ENCODE peak calls at places on chromosomes 12 and 14, in eight cellular contexts. N, Q, H, K, V, R, O and P are unnamed samples.
A peak's percentile ranks its signal among the peaks of the same experiment; 100 is the strongest.

GRCh38 chr12:94874086-94874985 is 129.2 kb downstream of the NDUFA12 start:
- DNase-seq in N (no peak), Q (no peak), H (no peak), K (no peak), V (no peak), R (no peak), O (no peak), P (no peak)

GRCh38 chr12:15152864-15153263 is 68.4 kb downstream of the RERG start:
- DNase-seq in N (no peak), Q (peak; percentile 12), H (no peak), K (no peak), V (no peak), R (no peak), O (no peak), P (no peak)

GRCh38 chr12:108238474-108238873 is 100.6 kb downstream of the CMKLR1 start:
- DNase-seq in N (no peak), Q (no peak), H (no peak), K (no peak), V (no peak), R (no peak), O (no peak), P (no peak)

GRCh38 chr12:53844989-53845836 is 93.4 kb upstream of the HOXC13 start:
- DNase-seq in N (no peak), Q (peak; percentile 50), H (no peak), K (no peak), V (peak; percentile 59), R (no peak), O (no peak), P (no peak)

GRCh38 chr12:72230589-72230988 is 41.6 kb upstream of the TRHDE start:
- DNase-seq in N (no peak), Q (peak; percentile 75), H (no peak), K (no peak), V (no peak), R (no peak), O (peak; percentile 17), P (no peak)

GRCh38 chr12:49776413-49776812 is 35.1 kb downstream of the TMBIM6 start:
- DNase-seq in N (peak; percentile 89), Q (peak; percentile 64), H (peak; percentile 38), K (peak; percentile 81), V (peak; percentile 59), R (peak; percentile 67), O (peak; percentile 47), P (peak; percentile 82)

GRCh38 chr12:69052613-69053408 is 119.8 kb upstream of the CPM start:
- DNase-seq in N (no peak), Q (peak; percentile 89), H (no peak), K (peak; percentile 56), V (no peak), R (no peak), O (peak; percentile 76), P (peak; percentile 87)

GRCh38 chr12:83092101-83092500 is 405.4 kb downstream of the TMTC2 start:
- DNase-seq in N (no peak), Q (no peak), H (no peak), K (no peak), V (no peak), R (no peak), O (no peak), P (no peak)

GRCh38 chr12:87320724-87321123 is 708.5 kb downstream of the C12orf50 start:
- DNase-seq in N (no peak), Q (no peak), H (no peak), K (no peak), V (no peak), R (no peak), O (no peak), P (no peak)

GRCh38 chr12:95395706-95396105 is 78.2 kb upstream of the METAP2 start:
- DNase-seq in N (no peak), Q (no peak), H (no peak), K (no peak), V (no peak), R (no peak), O (no peak), P (no peak)

GRCh38 chr12:50132505-50133135 is 20.6 kb downstream of the COX14 start:
- DNase-seq in N (peak; percentile 76), Q (no peak), H (no peak), K (peak; percentile 66), V (no peak), R (no peak), O (no peak), P (no peak)

GRCh38 chr14:73977896-73978295 is 27.8 kb downstream of the COQ6 start:
- DNase-seq in N (no peak), Q (peak; percentile 35), H (no peak), K (no peak), V (no peak), R (no peak), O (no peak), P (no peak)

GRCh38 chr12:109793411-109793810 is 39.8 kb downstream of the TRPV4 start:
- DNase-seq in N (no peak), Q (no peak), H (no peak), K (no peak), V (no peak), R (no peak), O (no peak), P (no peak)

GRCh38 chr12:10641735-10642500 is 28.5 kb upstream of the MAGOHB start:
- DNase-seq in N (no peak), Q (peak; percentile 71), H (no peak), K (no peak), V (no peak), R (no peak), O (no peak), P (no peak)

GRCh38 chr14:92670177-92670576 is 78.2 kb downstream of the LGMN start:
- DNase-seq in N (peak; percentile 52), Q (peak; percentile 95), H (no peak), K (peak; percentile 63), V (no peak), R (no peak), O (peak; percentile 86), P (no peak)
- TF ChIP-seq CTCF in N (no peak), Q (peak; percentile 32), H (peak; percentile 16), K (no peak), V (no peak), R (no peak), O (peak; percentile 53), P (no peak)

DNA sequence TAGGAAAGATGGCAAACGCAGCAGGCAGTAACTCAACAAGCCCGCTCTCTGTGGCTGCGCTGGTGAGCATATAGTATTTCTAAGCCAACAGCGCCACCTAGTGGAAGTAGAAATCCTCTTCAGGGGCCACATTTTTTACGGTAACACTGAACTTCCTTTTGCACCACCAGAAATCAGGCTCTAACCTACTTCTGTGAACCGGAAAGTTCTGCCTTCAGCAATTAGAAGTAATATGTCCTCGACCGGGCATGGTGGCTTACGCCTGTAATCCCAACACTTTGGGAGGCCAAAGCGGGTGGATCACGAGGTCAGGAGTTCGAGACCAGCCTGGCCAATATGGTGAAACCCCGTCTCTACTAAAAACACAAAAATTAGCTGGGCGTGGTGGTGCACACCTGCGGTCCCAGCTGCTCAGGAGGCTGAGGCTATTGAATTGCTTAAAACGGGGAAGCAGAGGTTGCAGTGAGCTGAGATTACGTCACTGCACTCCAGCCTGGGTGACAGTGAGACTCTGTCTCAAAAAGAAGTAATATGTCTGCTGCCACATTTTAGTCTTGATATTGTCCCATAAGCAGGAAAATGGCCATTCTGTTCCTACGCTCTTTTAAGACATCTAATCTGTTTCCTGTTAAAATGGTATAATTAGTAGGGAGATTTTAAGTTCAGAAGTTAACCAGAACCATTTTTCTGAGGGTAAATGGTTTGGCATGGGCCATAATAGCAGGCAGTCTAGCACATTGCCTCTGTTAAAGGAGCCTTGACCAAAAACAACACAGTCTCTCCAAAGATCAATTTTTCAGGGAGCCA is 26.7 kb downstream of the APOBEC1 start:
- DNase-seq in N (peak; percentile 82), Q (peak; percentile 64), H (peak; percentile 39), K (peak; percentile 85), V (peak; percentile 83), R (peak; percentile 81), O (peak; percentile 42), P (peak; percentile 86)
- TF ChIP-seq CTCF in N (peak; percentile 56), Q (peak; percentile 71), H (peak; percentile 73), K (peak; percentile 66), V (no peak), R (peak; percentile 98), O (peak; percentile 72), P (peak; percentile 93)

DNA sequence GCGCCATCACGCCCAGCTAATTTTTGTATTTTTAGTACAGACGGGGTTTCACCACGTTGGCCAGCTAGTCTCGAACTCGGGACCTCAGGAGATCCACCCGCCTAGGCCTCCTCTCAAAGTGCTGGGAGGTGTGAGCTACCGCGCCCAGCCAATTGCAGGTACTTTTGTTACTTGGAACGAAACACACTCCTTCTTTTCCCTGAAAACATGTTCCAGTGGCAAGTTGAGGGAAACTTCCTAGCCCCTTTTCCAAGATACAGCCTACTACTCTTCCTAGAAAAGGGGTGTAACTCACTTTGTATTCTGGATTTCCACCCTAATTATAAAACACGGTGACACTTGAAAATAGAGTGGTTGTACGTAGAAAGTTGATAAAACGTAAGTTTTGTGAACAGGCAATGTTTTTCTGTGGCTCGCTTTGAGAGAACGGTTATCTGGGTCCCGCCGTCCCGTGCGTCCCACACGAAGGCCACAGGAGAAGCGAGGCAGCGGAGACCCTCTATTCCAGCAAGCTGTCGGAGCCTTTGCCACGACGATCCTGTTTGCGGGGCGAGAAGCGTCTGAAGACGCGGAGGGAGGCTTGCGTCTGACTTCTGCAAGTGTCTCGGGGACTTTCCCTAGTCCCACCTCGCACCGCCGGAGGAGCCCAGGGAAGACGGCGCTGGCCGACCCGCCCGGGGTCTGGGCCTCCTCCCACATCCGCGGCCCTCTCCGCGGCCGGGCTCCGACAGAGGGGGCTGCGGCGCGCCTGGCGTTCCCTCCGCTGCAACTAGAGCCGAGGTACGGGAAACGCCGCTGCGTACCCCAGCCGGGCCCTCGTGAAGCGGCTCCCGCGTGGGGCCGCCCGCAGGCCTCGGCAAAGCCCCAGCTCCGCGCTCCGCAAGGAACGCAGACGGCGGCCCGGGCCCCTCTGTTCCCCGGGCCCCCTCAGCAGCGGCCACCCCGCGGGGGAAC is 745 bp downstream of the CDCA4 start:
- DNase-seq in N (peak; percentile 65), Q (no peak), H (peak; percentile 72), K (peak; percentile 75), V (no peak), R (peak; percentile 73), O (no peak), P (peak; percentile 74)
- TF ChIP-seq CTCF in N (no peak), Q (no peak), H (peak; percentile 5), K (no peak), V (no peak), R (peak; percentile 32), O (peak; percentile 0), P (peak; percentile 8)

DNA sequence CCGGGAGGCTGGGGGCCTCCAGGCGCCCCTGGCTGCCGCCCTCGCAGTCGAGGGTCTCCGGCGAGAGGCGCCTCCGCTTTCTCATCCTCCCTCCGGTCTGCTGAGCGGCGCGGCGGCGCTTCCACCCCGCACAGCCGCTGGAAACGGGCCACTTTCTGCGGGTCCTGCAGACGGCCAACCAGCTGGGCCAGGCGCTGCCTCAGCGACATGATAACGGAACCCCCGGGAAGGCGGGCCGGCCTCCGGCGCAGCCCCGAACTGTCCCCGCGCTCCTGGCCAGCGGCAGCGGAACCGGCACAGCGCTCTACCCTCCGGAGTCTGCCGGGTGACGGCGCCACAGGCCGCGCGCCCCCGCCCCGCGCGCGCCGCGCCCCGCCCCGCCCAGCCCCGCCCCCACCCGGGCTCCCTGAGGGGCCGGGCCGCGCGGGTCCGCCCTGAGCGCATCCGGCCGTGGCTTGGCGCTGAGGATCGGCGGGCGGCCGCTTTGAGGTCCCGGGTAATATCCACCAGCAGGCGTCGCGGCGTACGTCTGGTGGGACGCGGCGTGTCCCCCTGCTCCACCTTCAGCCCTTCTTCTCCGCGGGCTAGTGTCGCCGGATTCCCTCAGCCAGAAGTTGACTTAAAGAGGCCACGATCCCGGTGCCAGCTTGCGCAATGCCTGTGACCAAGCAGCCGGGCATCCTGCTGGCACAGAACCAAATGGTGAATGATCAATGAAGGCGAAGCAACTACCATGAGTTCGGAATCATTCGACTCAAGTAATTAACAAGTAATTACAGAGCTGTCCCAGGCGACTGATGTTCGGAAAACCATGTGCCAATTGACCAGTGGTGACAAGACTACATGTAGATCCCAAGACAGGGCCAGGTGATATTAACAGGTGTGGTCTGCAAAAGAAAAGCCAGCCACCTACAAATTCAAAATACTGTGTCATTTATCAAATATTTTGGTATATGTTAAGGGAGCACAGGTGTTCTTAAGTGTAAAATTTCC is at the start of gene SGPP1:
- DNase-seq in N (peak; percentile 38), Q (peak; percentile 84), H (peak; percentile 88), K (peak; percentile 94), V (peak; percentile 63), R (peak; percentile 77), O (no peak), P (peak; percentile 85)
- TF ChIP-seq CTCF in N (no peak), Q (no peak), H (peak; percentile 50), K (peak; percentile 40), V (no peak), R (peak; percentile 39), O (peak; percentile 35), P (no peak)